ENCODE peak calls at places on chromosomes 13 and 19, in nine cellular contexts. F is effector memory CD4-positive, alpha-beta T cell; K is mesenchymal stem cell; E is cardiac muscle cell; Z is uterus; J is SJCRH30; R is H9; B is esophagus squamous epithelium; D is PC-9. L is an unnamed sample. For H3K27me3, the result is how much of the 10 kb centered on the place peaks cover.

GRCh38 chr19:2042485-2043268 is 8.4 kb downstream of the MKNK2 start:
- DNase-seq in Z (peak), J (no peak), E (no peak), K (no peak), B (no peak), D (no peak), F (no peak), R (no peak), L (no peak)

GRCh38 chr19:54560881-54561385 is 12.7 kb upstream of the LILRA2 start:
- DNase-seq in Z (no peak), F (no peak), R (no peak), K (no peak), J (no peak), D (no peak), B (no peak), E (no peak), L (no peak)

GRCh38 chr19:5293607-5294089 is 47.0 kb downstream of the PTPRS start:
- DNase-seq in D (no peak), F (no peak), K (peak), R (peak), J (peak), E (peak), B (no peak), Z (peak), L (no peak)

GRCh38 chr19:42528354-42529247 is at the start of gene CEACAM1:
- DNase-seq in J (no peak), D (no peak), Z (no peak), F (peak), K (no peak), E (no peak), R (no peak), B (no peak), L (no peak)

GRCh38 chr13:27076411-27076810 is 95.2 kb downstream of the USP12 start:
- DNase-seq in Z (no peak), D (no peak), B (no peak), E (no peak), J (no peak), R (no peak), K (no peak), F (no peak), L (no peak)

GRCh38 chr19:19064098-19064722 is 416 bp downstream of the SLC25A42 start:
- DNase-seq in D (no peak), K (no peak), E (no peak), R (no peak), Z (no peak), B (peak), F (no peak), J (no peak), L (no peak)

GRCh38 chr13:24361852-24362366 is 52.5 kb downstream of the C1QTNF9 start:
- DNase-seq in Z (no peak), J (no peak), D (no peak), E (no peak), K (no peak), B (no peak), R (no peak), F (no peak), L (no peak)

GRCh38 chr13:36998624-36999041 is 507 bp downstream of the ALG5 start:
- DNase-seq in B (no peak), E (peak), Z (peak), F (no peak), K (peak), R (peak), D (no peak), J (peak), L (no peak)

GRCh38 chr13:42574435-42575311 is 721 bp downstream of the TNFSF11 start:
- DNase-seq in J (no peak), F (no peak), R (peak), D (no peak), E (no peak), B (no peak), K (peak), Z (no peak), L (no peak)

GRCh38 chr19:34324320-34324719 is 40.7 kb upstream of the GPI start:
- DNase-seq in R (no peak), F (no peak), E (no peak), J (no peak), Z (no peak), D (no peak), B (no peak), K (no peak), L (no peak)

GRCh38 chr19:42201489-42202289 is 15.8 kb downstream of the DEDD2 start:
- DNase-seq in F (peak), J (no peak), B (no peak), D (no peak), E (no peak), R (no peak), K (no peak), Z (no peak), L (no peak)

GRCh38 chr13:41179593-41180250 is 14.6 kb downstream of the KBTBD7 start:
- DNase-seq in K (peak), F (no peak), J (no peak), Z (no peak), B (no peak), R (no peak), E (no peak), D (no peak), L (no peak)

GRCh38 chr13:25973085-25973484 is 78.7 kb downstream of the SHISA2 start:
- DNase-seq in D (no peak), K (no peak), E (peak), R (no peak), Z (no peak), B (no peak), F (no peak), J (peak), L (no peak)

GRCh38 chr13:100510208-100510997 is 78.2 kb downstream of the GGACT start:
- DNase-seq in J (no peak), D (no peak), K (no peak), B (no peak), F (no peak), Z (no peak), R (peak), E (no peak), L (peak)

GRCh38 chr13:33845572-33846305 is 27.8 kb downstream of the RFC3 start:
- DNase-seq in F (no peak), Z (no peak), R (no peak), D (no peak), B (no peak), K (no peak), J (no peak), E (no peak), L (no peak)

GRCh38 chr19:36418287-36419001 is at the start of gene ZFP82:
- DNase-seq in B (peak), E (peak), Z (peak), R (peak), J (peak), K (peak), F (peak), D (no peak), L (peak)

GRCh38 chr19:4587527-4587926 is 28.0 kb upstream of the SEMA6B start:
- DNase-seq in D (no peak), K (no peak), B (no peak), F (no peak), J (no peak), Z (no peak), E (no peak), R (no peak), L (no peak)

GRCh38 chr13:35953537-35954206 is 177.5 kb downstream of the DCLK1 start:
- DNase-seq in Z (peak), E (peak), D (peak), J (peak), F (no peak), B (no peak), K (peak), R (peak), L (peak)

GRCh38 chr19:15479391-15480345 is at the start of gene PGLYRP2:
- DNase-seq in J (no peak), K (no peak), B (no peak), E (no peak), D (peak), Z (no peak), F (no peak), R (peak), L (no peak)

GRCh38 chr13:30745917-30746686 is 10.8 kb downstream of the ALOX5AP start:
- DNase-seq in K (peak), R (no peak), B (no peak), F (no peak), Z (no peak), J (peak), E (no peak), D (no peak), L (no peak)

GRCh38 chr13:64801768-64802167 is 2428.4 kb downstream of the PCDH9 start:
- DNase-seq in F (no peak), B (no peak), R (no peak), K (no peak), D (no peak), E (peak), Z (no peak), J (no peak), L (no peak)

GRCh38 chr13:112447761-112448603 is 71.8 kb downstream of the SPACA7 start:
- DNase-seq in E (no peak), J (no peak), F (no peak), Z (no peak), B (no peak), K (no peak), D (no peak), R (peak), L (no peak)

GRCh38 chr19:30968841-30969399 is 380.3 kb downstream of the TSHZ3 start:
- DNase-seq in E (no peak), D (no peak), Z (no peak), B (no peak), J (no peak), K (no peak), F (no peak), R (no peak), L (no peak)

GRCh38 chr13:50588736-50589135 is 254.8 kb downstream of the DLEU7 start:
- DNase-seq in J (no peak), D (no peak), R (no peak), F (no peak), Z (no peak), K (no peak), B (no peak), E (no peak), L (no peak)

GRCh38 chr13:39144941-39145533 is 106.8 kb downstream of the NHLRC3 start:
- DNase-seq in B (no peak), E (peak), R (peak), D (no peak), F (no peak), Z (peak), K (peak), J (peak), L (peak)

GRCh38 chr13:70960841-70961443 is 852.7 kb upstream of the KLHL1 start:
- DNase-seq in Z (no peak), E (peak), B (no peak), J (peak), D (no peak), R (no peak), F (no peak), K (peak), L (no peak)

GRCh38 chr19:460877-461609 is at the start of gene SHC2:
- DNase-seq in J (no peak), F (no peak), Z (peak), K (peak), E (peak), B (no peak), R (no peak), D (no peak), L (no peak)
- H3K27ac ChIP-seq in J (peak), F (no peak), Z (peak), K (no peak), E (peak), B (peak), R (no peak), D (no peak), L (no peak)

GRCh38 chr19:51224163-51224641 is 678 bp upstream of the CD33 start:
- DNase-seq in J (no peak), F (no peak), B (no peak), R (no peak), D (no peak), Z (no peak), E (no peak), K (no peak), L (no peak)
- H3K27me3 ChIP-seq in J (under half), F (under half), B (under half), R (under half), D (half or more), Z (under half), E (under half), K (under half), L (under half)

GRCh38 chr13:51638497-51638871 is 54.2 kb downstream of the WDFY2 start:
- DNase-seq in E (no peak), R (no peak), F (no peak), J (no peak), Z (no peak), B (no peak), D (no peak), K (peak), L (no peak)

GRCh38 chr13:51636349-51636890 is 52.2 kb downstream of the WDFY2 start:
- DNase-seq in E (no peak), Z (no peak), D (no peak), F (no peak), R (no peak), B (no peak), K (no peak), J (no peak), L (no peak)

GRCh38 chr13:51635137-51635878 is 51.0 kb downstream of the WDFY2 start:
- DNase-seq in R (no peak), Z (no peak), F (no peak), B (no peak), E (no peak), J (no peak), D (no peak), K (no peak), L (no peak)

GRCh38 chr13:51637852-51638496 is 53.7 kb downstream of the WDFY2 start:
- DNase-seq in B (no peak), R (no peak), Z (no peak), E (no peak), F (no peak), J (no peak), K (peak), D (no peak), L (no peak)

DNA sequence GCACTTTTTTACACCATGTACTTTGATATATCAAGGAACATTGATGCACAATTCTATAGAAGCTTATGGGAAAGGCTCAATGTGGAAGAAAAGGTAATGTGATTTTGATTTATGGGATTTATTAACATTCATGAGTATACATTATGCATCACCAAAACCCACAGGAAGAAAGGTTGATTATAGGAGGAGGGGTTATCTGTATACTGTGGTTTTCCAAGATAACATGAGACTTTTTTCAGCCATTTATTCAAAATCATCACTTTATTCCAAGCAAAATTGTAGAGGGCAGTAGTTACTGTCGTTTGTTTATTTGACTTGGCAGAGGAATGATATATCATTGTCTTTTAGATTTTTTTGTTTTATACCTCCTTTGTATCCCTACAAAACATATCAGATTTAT is 54.9 kb downstream of the WDFY2 start:
- DNase-seq in K (no peak), R (no peak), J (no peak), Z (no peak), B (no peak), F (no peak), E (no peak), D (no peak), L (no peak)
- H3K27ac ChIP-seq in K (no peak), R (no peak), J (peak), Z (no peak), B (no peak), F (no peak), E (no peak), D (no peak), L (no peak)

DNA sequence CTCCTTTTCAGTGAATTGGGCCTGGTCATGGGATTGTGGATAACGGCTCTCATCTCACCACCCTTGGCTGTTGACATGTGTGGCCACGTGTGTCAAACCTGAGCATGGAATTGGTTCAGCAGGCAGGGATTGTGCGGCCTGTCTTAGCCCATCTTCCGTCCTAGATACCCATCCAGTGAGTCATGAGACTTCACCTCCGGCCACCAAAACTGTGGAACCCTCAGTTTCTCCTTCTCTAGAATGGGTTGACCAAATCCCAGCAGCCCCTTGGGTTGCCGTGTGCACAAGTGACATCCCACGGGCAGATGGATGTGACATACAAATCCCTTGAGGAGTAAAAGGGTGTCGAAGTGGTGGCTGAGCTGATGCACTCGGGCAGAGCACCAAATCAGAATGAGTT is 6.7 kb downstream of the GGN start:
- DNase-seq in R (no peak), E (no peak), D (no peak), K (no peak), F (no peak), B (no peak), Z (no peak), J (no peak), L (no peak)
- H3K27me3 ChIP-seq in R (under half), E (under half), D (under half), K (under half), F (under half), B (under half), Z (under half), J (under half), L (under half)

GRCh38 chr19:47608074-47608907 is 643 bp upstream of the BICRA start:
- DNase-seq in J (peak), K (peak), D (peak), E (peak), Z (peak), R (peak), F (peak), B (peak), L (no peak)

GRCh38 chr19:47610902-47611301 is 2.0 kb downstream of the BICRA start:
- DNase-seq in F (no peak), Z (no peak), J (no peak), E (no peak), K (no peak), B (no peak), R (no peak), D (no peak), L (no peak)

GRCh38 chr19:47609885-47610545 is 1.1 kb downstream of the BICRA start:
- DNase-seq in D (no peak), E (peak), J (peak), B (no peak), Z (peak), R (peak), F (peak), K (peak), L (no peak)

GRCh38 chr19:47608908-47609879 is at the start of gene BICRA:
- DNase-seq in J (peak), K (peak), B (peak), D (peak), R (peak), Z (peak), F (peak), E (peak), L (no peak)

DNA sequence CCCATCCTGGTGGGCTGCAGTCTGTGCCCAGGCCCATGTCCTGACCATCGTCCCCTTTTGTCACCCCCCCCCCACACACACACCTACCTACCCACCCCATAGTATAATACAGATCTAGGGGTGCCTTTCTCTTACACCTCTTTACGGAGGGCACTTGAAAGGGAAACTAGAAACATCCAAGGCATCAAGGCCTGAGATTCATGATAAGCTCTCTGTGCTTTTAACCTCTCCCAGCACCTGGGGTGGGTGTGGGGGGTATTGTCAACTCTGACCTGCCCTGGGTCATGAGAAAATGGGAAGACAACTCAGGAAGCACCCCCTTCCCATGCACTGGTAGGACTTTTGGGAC is 1.6 kb downstream of the BICRA start:
- DNase-seq in K (no peak), J (no peak), F (no peak), R (no peak), Z (no peak), E (no peak), D (no peak), B (no peak), L (no peak)
- H3K27ac ChIP-seq in K (peak), J (no peak), F (peak), R (no peak), Z (peak), E (peak), D (peak), B (peak), L (no peak)

L was measured in iPS DF 6.9.